ENCODE peak calls at places on chromosomes 7 and 10, in ten cellular contexts. One of them, this sample, is unnamed.

GRCh38 chr10:112953760-112954159 is 3.7 kb downstream of the TCF7L2 start:
- DNase-seq in OCI-LY7: no peak
- DNase-seq in A549: no peak
- DNase-seq in Panc1: no peak
- DNase-seq in spleen: no peak
- DNase-seq in cardiac fibroblast: peak; percentile 71
- DNase-seq in AG04450: no peak
- DNase-seq in IMR-90: peak; percentile 82
- DNase-seq in endodermal cell: no peak
- DNase-seq in brain microvascular endothelial cell: peak; percentile 53
- DNase-seq in this sample: peak; percentile 66

GRCh38 chr7:127336458-127336857 is 56.0 kb downstream of the ZNF800 start:
- DNase-seq in OCI-LY7: no peak
- DNase-seq in A549: no peak
- DNase-seq in Panc1: no peak
- DNase-seq in spleen: no peak
- DNase-seq in cardiac fibroblast: no peak
- DNase-seq in AG04450: no peak
- DNase-seq in IMR-90: no peak
- DNase-seq in endodermal cell: no peak
- DNase-seq in brain microvascular endothelial cell: no peak
- DNase-seq in this sample: no peak

GRCh38 chr10:123491692-123492415 is 174.3 kb upstream of the GPR26 start:
- DNase-seq in OCI-LY7: no peak
- DNase-seq in A549: no peak
- DNase-seq in Panc1: no peak
- DNase-seq in spleen: no peak
- DNase-seq in cardiac fibroblast: no peak
- DNase-seq in AG04450: no peak
- DNase-seq in IMR-90: no peak
- DNase-seq in endodermal cell: no peak
- DNase-seq in brain microvascular endothelial cell: no peak
- DNase-seq in this sample: no peak

GRCh38 chr7:137335814-137336213 is 7.7 kb downstream of the PTN start:
- DNase-seq in OCI-LY7: no peak
- DNase-seq in A549: no peak
- DNase-seq in Panc1: no peak
- DNase-seq in spleen: no peak
- DNase-seq in cardiac fibroblast: no peak
- DNase-seq in AG04450: no peak
- DNase-seq in IMR-90: peak; percentile 21
- DNase-seq in endodermal cell: no peak
- DNase-seq in brain microvascular endothelial cell: no peak
- DNase-seq in this sample: no peak

GRCh38 chr7:44396931-44397525 is 71.6 kb upstream of the CAMK2B start:
- DNase-seq in OCI-LY7: no peak
- DNase-seq in A549: no peak
- DNase-seq in Panc1: no peak
- DNase-seq in spleen: no peak
- DNase-seq in cardiac fibroblast: peak; percentile 59
- DNase-seq in AG04450: peak; percentile 43
- DNase-seq in IMR-90: peak; percentile 80
- DNase-seq in endodermal cell: peak; percentile 20
- DNase-seq in brain microvascular endothelial cell: no peak
- DNase-seq in this sample: peak; percentile 79

GRCh38 chr7:2554654-2555053 is 670 bp downstream of the BRAT1 start:
- DNase-seq in OCI-LY7: peak; percentile 48
- DNase-seq in A549: no peak
- DNase-seq in Panc1: no peak
- DNase-seq in spleen: peak; percentile 81
- DNase-seq in cardiac fibroblast: no peak
- DNase-seq in AG04450: no peak
- DNase-seq in IMR-90: no peak
- DNase-seq in endodermal cell: peak; percentile 64
- DNase-seq in brain microvascular endothelial cell: no peak
- DNase-seq in this sample: no peak

GRCh38 chr7:30971840-30972563 is 8.2 kb downstream of the GHRHR start:
- DNase-seq in OCI-LY7: no peak
- DNase-seq in A549: no peak
- DNase-seq in Panc1: no peak
- DNase-seq in spleen: no peak
- DNase-seq in cardiac fibroblast: no peak
- DNase-seq in AG04450: no peak
- DNase-seq in IMR-90: no peak
- DNase-seq in endodermal cell: no peak
- DNase-seq in brain microvascular endothelial cell: no peak
- DNase-seq in this sample: no peak

GRCh38 chr10:58064714-58065528 is 202.8 kb downstream of the IPMK start:
- DNase-seq in OCI-LY7: peak; percentile 37
- DNase-seq in A549: peak; percentile 24
- DNase-seq in Panc1: peak; percentile 45
- DNase-seq in spleen: no peak
- DNase-seq in cardiac fibroblast: peak; percentile 73
- DNase-seq in AG04450: peak; percentile 10
- DNase-seq in IMR-90: peak; percentile 58
- DNase-seq in endodermal cell: peak; percentile 73
- DNase-seq in brain microvascular endothelial cell: peak; percentile 62
- DNase-seq in this sample: peak; percentile 75

GRCh38 chr7:128211626-128212025 is 29.5 kb upstream of the LEP start:
- DNase-seq in OCI-LY7: no peak
- DNase-seq in A549: no peak
- DNase-seq in Panc1: no peak
- DNase-seq in spleen: no peak
- DNase-seq in cardiac fibroblast: no peak
- DNase-seq in AG04450: no peak
- DNase-seq in IMR-90: no peak
- DNase-seq in endodermal cell: peak; percentile 53
- DNase-seq in brain microvascular endothelial cell: no peak
- DNase-seq in this sample: no peak

GRCh38 chr10:13559124-13559700 is 27.6 kb upstream of the PRPF18 start:
- DNase-seq in OCI-LY7: no peak
- DNase-seq in A549: no peak
- DNase-seq in Panc1: no peak
- DNase-seq in spleen: no peak
- DNase-seq in cardiac fibroblast: no peak
- DNase-seq in AG04450: no peak
- DNase-seq in IMR-90: peak; percentile 8
- DNase-seq in endodermal cell: no peak
- DNase-seq in brain microvascular endothelial cell: no peak
- DNase-seq in this sample: no peak

GRCh38 chr10:96719850-96720421 is 378 bp downstream of the PIK3AP1 start:
- DNase-seq in OCI-LY7: peak; percentile 94
- DNase-seq in A549: peak; percentile 57
- DNase-seq in Panc1: no peak
- DNase-seq in spleen: peak; percentile 96
- DNase-seq in cardiac fibroblast: no peak
- DNase-seq in AG04450: no peak
- DNase-seq in IMR-90: no peak
- DNase-seq in endodermal cell: peak; percentile 94
- DNase-seq in brain microvascular endothelial cell: no peak
- DNase-seq in this sample: no peak

GRCh38 chr10:96719205-96719604 is 1.1 kb downstream of the PIK3AP1 start:
- DNase-seq in OCI-LY7: peak; percentile 60
- DNase-seq in A549: no peak
- DNase-seq in Panc1: no peak
- DNase-seq in spleen: no peak
- DNase-seq in cardiac fibroblast: no peak
- DNase-seq in AG04450: no peak
- DNase-seq in IMR-90: no peak
- DNase-seq in endodermal cell: no peak
- DNase-seq in brain microvascular endothelial cell: no peak
- DNase-seq in this sample: no peak

GRCh38 chr10:96720422-96721206 is at the start of gene PIK3AP1:
- DNase-seq in OCI-LY7: peak; percentile 96
- DNase-seq in A549: peak; percentile 56
- DNase-seq in Panc1: no peak
- DNase-seq in spleen: peak; percentile 98
- DNase-seq in cardiac fibroblast: no peak
- DNase-seq in AG04450: no peak
- DNase-seq in IMR-90: no peak
- DNase-seq in endodermal cell: peak; percentile 84
- DNase-seq in brain microvascular endothelial cell: no peak
- DNase-seq in this sample: no peak

GRCh38 chr10:96718304-96718990 is 1.9 kb downstream of the PIK3AP1 start:
- DNase-seq in OCI-LY7: peak; percentile 82
- DNase-seq in A549: no peak
- DNase-seq in Panc1: no peak
- DNase-seq in spleen: no peak
- DNase-seq in cardiac fibroblast: no peak
- DNase-seq in AG04450: no peak
- DNase-seq in IMR-90: no peak
- DNase-seq in endodermal cell: no peak
- DNase-seq in brain microvascular endothelial cell: no peak
- DNase-seq in this sample: no peak

GRCh38 chr10:96721207-96721572 is 876 bp upstream of the PIK3AP1 start:
- DNase-seq in OCI-LY7: no peak
- DNase-seq in A549: no peak
- DNase-seq in Panc1: no peak
- DNase-seq in spleen: no peak
- DNase-seq in cardiac fibroblast: no peak
- DNase-seq in AG04450: no peak
- DNase-seq in IMR-90: no peak
- DNase-seq in endodermal cell: peak; percentile 70
- DNase-seq in brain microvascular endothelial cell: no peak
- DNase-seq in this sample: no peak
- H3K4me3 ChIP-seq in OCI-LY7: peak overlapping the region; percentile 87
- H3K4me3 ChIP-seq in A549: no peak overlapping the region
- H3K4me3 ChIP-seq in Panc1: no peak overlapping the region
- H3K4me3 ChIP-seq in spleen: peak overlapping the region; percentile 58
- H3K4me3 ChIP-seq in cardiac fibroblast: no peak overlapping the region
- H3K4me3 ChIP-seq in AG04450: no peak overlapping the region
- H3K4me3 ChIP-seq in IMR-90: no peak overlapping the region
- H3K4me3 ChIP-seq in endodermal cell: peak overlapping the region; percentile 81
- H3K4me3 ChIP-seq in brain microvascular endothelial cell: no peak overlapping the region
- H3K4me3 ChIP-seq in this sample: no peak overlapping the region

GRCh38 chr7:100400656-100401055 is 27.4 kb downstream of the PILRA start:
- DNase-seq in OCI-LY7: peak; percentile 64
- DNase-seq in A549: no peak
- DNase-seq in Panc1: no peak
- DNase-seq in spleen: no peak
- DNase-seq in cardiac fibroblast: peak; percentile 14
- DNase-seq in AG04450: no peak
- DNase-seq in IMR-90: no peak
- DNase-seq in endodermal cell: peak; percentile 88
- DNase-seq in brain microvascular endothelial cell: no peak
- DNase-seq in this sample: peak; percentile 14

GRCh38 chr7:100398239-100398638 is 25.0 kb downstream of the PILRA start:
- DNase-seq in OCI-LY7: no peak
- DNase-seq in A549: no peak
- DNase-seq in Panc1: no peak
- DNase-seq in spleen: no peak
- DNase-seq in cardiac fibroblast: no peak
- DNase-seq in AG04450: no peak
- DNase-seq in IMR-90: no peak
- DNase-seq in endodermal cell: no peak
- DNase-seq in brain microvascular endothelial cell: no peak
- DNase-seq in this sample: no peak

GRCh38 chr7:100400041-100400440 is 26.8 kb downstream of the PILRA start:
- DNase-seq in OCI-LY7: no peak
- DNase-seq in A549: no peak
- DNase-seq in Panc1: no peak
- DNase-seq in spleen: no peak
- DNase-seq in cardiac fibroblast: no peak
- DNase-seq in AG04450: no peak
- DNase-seq in IMR-90: no peak
- DNase-seq in endodermal cell: no peak
- DNase-seq in brain microvascular endothelial cell: no peak
- DNase-seq in this sample: no peak

GRCh38 chr7:100396421-100396982 is 23.2 kb downstream of the PILRA start:
- DNase-seq in OCI-LY7: peak; percentile 78
- DNase-seq in A549: no peak
- DNase-seq in Panc1: no peak
- DNase-seq in spleen: no peak
- DNase-seq in cardiac fibroblast: no peak
- DNase-seq in AG04450: no peak
- DNase-seq in IMR-90: no peak
- DNase-seq in endodermal cell: no peak
- DNase-seq in brain microvascular endothelial cell: no peak
- DNase-seq in this sample: no peak

GRCh38 chr7:100397336-100398081 is 24.2 kb downstream of the PILRA start:
- DNase-seq in OCI-LY7: no peak
- DNase-seq in A549: no peak
- DNase-seq in Panc1: no peak
- DNase-seq in spleen: peak; percentile 79
- DNase-seq in cardiac fibroblast: no peak
- DNase-seq in AG04450: no peak
- DNase-seq in IMR-90: no peak
- DNase-seq in endodermal cell: peak; percentile 65
- DNase-seq in brain microvascular endothelial cell: no peak
- DNase-seq in this sample: no peak
- TF ChIP-seq CTCF in OCI-LY7: no peak
- TF ChIP-seq CTCF in A549: no peak
- TF ChIP-seq CTCF in Panc1: peak; percentile 29
- TF ChIP-seq CTCF in spleen: no peak
- TF ChIP-seq CTCF in cardiac fibroblast: no peak
- TF ChIP-seq CTCF in AG04450: no peak
- TF ChIP-seq CTCF in IMR-90: no peak
- TF ChIP-seq CTCF in endodermal cell: peak; percentile 60
- TF ChIP-seq CTCF in brain microvascular endothelial cell: peak; percentile 15
- TF ChIP-seq CTCF in this sample: no peak

DNA sequence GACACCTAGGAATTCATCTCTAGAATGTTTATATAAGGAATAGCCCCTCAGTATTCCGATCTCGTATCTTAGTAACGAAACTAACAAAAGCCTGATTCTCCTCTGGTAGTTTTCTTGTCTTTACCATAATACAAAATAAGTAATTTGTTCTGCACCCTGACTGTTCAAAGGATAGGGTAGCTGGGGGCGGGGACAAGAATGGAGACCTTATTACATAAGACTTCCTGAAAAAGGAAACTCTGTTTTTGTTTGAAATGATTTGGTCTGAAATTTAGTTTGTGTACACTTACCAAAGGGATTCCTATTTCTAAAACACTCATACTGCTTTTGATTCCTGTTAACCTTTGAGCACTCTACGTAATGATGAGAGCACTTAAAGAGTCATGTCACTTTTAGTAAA is 17.2 kb downstream of the IKZF1 start:
- DNase-seq in OCI-LY7: no peak
- DNase-seq in A549: no peak
- DNase-seq in Panc1: no peak
- DNase-seq in spleen: no peak
- DNase-seq in cardiac fibroblast: no peak
- DNase-seq in AG04450: no peak
- DNase-seq in IMR-90: no peak
- DNase-seq in endodermal cell: no peak
- DNase-seq in brain microvascular endothelial cell: no peak
- DNase-seq in this sample: no peak
- H3K4me3 ChIP-seq in OCI-LY7: no peak overlapping the region
- H3K4me3 ChIP-seq in A549: no peak overlapping the region
- H3K4me3 ChIP-seq in Panc1: no peak overlapping the region
- H3K4me3 ChIP-seq in spleen: no peak overlapping the region
- H3K4me3 ChIP-seq in cardiac fibroblast: no peak overlapping the region
- H3K4me3 ChIP-seq in AG04450: no peak overlapping the region
- H3K4me3 ChIP-seq in IMR-90: no peak overlapping the region
- H3K4me3 ChIP-seq in endodermal cell: no peak overlapping the region
- H3K4me3 ChIP-seq in brain microvascular endothelial cell: no peak overlapping the region
- H3K4me3 ChIP-seq in this sample: no peak overlapping the region

DNA sequence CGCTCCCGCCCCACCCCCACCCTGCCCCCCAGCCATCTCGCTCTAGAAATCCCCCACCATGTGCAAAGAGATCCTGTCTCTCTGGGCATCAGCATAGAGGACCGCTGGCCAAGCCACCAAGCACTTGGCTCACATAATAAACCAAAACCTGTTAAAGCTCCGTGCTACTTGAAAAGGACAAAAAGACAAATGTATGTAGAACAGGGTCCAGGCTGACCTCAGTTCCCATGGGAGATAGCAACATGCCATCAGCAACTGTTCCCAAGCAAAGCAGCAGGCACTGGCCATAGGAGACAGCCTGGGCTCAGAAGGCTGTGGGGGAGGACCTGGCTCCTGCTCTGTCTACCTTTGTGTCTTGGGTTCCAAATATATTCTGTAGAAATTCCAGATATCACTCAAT is 38.4 kb upstream of the GDF10 start:
- DNase-seq in OCI-LY7: no peak
- DNase-seq in A549: no peak
- DNase-seq in Panc1: no peak
- DNase-seq in spleen: no peak
- DNase-seq in cardiac fibroblast: no peak
- DNase-seq in AG04450: no peak
- DNase-seq in IMR-90: no peak
- DNase-seq in endodermal cell: peak; percentile 29
- DNase-seq in brain microvascular endothelial cell: no peak
- DNase-seq in this sample: no peak
- TF ChIP-seq CTCF in OCI-LY7: no peak
- TF ChIP-seq CTCF in A549: no peak
- TF ChIP-seq CTCF in Panc1: no peak
- TF ChIP-seq CTCF in spleen: no peak
- TF ChIP-seq CTCF in cardiac fibroblast: no peak
- TF ChIP-seq CTCF in AG04450: no peak
- TF ChIP-seq CTCF in IMR-90: no peak
- TF ChIP-seq CTCF in endodermal cell: no peak
- TF ChIP-seq CTCF in brain microvascular endothelial cell: no peak
- TF ChIP-seq CTCF in this sample: no peak

This sample was measured in fibroblast of pulmonary artery.